ENCODE peak calls at places on chromosomes 5 and 9, in seven cellular contexts. W is tibial nerve, G is fibroblast of lung, H is tibial artery, L is PC-9, U is psoas muscle, Q is OCI-LY7. C is an unnamed sample. For H3K36me3, the result is how much of the 10 kb centered on the place peaks cover.

GRCh38 chr9:69755205-69755604 is 4.6 kb downstream of the PTAR1 start:
- DNase-seq in W (no peak), H (no peak), Q (no peak), L (no peak), G (no peak), U (no peak), C (no peak)

GRCh38 chr5:9316733-9317132 is 229.1 kb downstream of the SEMA5A start:
- DNase-seq in H (no peak), W (no peak), L (no peak), G (no peak), U (no peak), Q (no peak), C (no peak)

GRCh38 chr9:86767373-86767772 is 179.9 kb downstream of the GAS1 start:
- DNase-seq in Q (no peak), L (no peak), H (no peak), U (no peak), W (no peak), G (peak), C (no peak)

GRCh38 chr9:92669527-92669889 is 423 bp downstream of the IPPK start:
- DNase-seq in U (no peak), L (peak), Q (no peak), H (peak), W (no peak), G (peak), C (peak)

GRCh38 chr5:161507591-161507990 is 38.9 kb downstream of the GABRB2 start:
- DNase-seq in U (no peak), Q (no peak), H (no peak), W (no peak), G (peak), L (no peak), C (no peak)

GRCh38 chr5:24854350-24854749 is 209.6 kb upstream of the CDH10 start:
- DNase-seq in H (no peak), L (no peak), Q (no peak), G (no peak), W (no peak), U (no peak), C (no peak)

GRCh38 chr5:34854459-34855174 is 15.7 kb downstream of the TTC23L start:
- DNase-seq in L (no peak), U (no peak), H (no peak), Q (peak), G (peak), W (no peak), C (no peak)

GRCh38 chr9:61671276-61671973 is 481.6 kb downstream of the SPATA31A7 start:
- DNase-seq in L (no peak), U (no peak), Q (no peak), W (no peak), H (no peak), G (no peak), C (no peak)

GRCh38 chr5:36359267-36359666 is 57.6 kb upstream of the RANBP3L start:
- DNase-seq in Q (no peak), W (peak), U (peak), G (peak), H (peak), L (no peak), C (no peak)

GRCh38 chr5:146909496-146910068 is 31.0 kb upstream of the PPP2R2B start:
- DNase-seq in Q (no peak), W (no peak), L (no peak), U (no peak), G (no peak), H (no peak), C (no peak)

GRCh38 chr5:54390539-54391031 is 64.9 kb upstream of the HSPB3 start:
- DNase-seq in G (no peak), L (no peak), U (no peak), H (no peak), Q (no peak), W (no peak), C (no peak)

GRCh38 chr5:34842554-34842953 is 3.6 kb downstream of the TTC23L start:
- DNase-seq in L (no peak), H (no peak), Q (no peak), U (no peak), W (no peak), G (no peak), C (no peak)

DNA sequence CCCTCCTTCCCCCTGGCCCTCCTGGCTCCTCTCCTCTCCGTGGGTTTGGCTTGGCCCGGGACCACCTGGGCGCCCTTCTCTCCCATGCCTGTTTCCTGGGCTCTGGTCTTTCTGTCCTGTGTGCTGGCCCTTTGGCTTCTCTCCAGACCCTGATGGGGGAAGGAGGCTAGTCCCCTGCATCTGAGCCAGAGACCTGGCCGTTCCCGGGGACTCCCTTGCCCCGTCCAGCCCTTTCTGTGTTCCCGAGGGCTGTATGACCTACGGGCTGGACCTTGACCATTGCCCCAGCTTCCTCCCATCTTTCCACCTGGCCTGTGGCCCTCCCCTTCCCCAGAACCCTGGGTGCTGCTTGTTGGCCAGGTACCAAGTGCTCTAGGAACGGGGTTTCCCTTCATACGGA is 8.4 kb downstream of the NELFB start:
- DNase-seq in G (no peak), L (no peak), U (no peak), H (no peak), Q (no peak), W (no peak), C (no peak)
- H3K36me3 ChIP-seq in G (under half), L (under half), U (half or more), H (half or more), Q (half or more), W (half or more), C (under half)

DNA sequence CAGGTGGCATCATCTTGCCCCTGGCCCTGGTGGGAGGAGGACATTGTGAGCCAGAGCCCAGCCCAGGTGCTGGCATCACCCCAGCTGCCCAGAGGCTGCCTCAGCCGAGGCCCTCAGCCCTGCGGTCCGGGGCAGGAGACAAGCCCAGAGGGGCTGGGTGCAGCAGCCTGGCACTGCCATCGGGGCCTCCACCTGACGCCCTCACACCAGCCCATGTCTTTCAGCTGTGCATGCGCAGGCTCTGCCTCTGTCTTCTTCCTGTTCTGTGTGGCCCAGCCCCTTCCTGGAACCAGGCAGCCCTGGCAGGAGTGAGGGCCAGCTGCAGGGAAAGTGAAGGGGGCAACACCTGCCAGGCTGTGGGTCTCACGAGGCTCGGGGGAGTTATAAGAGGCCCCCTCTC is 4.8 kb upstream of the CEL start:
- DNase-seq in U (no peak), W (no peak), Q (no peak), H (no peak), L (no peak), G (no peak), C (no peak)
- H3K36me3 ChIP-seq in U (half or more), W (half or more), Q (half or more), H (half or more), L (under half), G (under half), C (under half)

GRCh38 chr9:130884542-130885421 is 11.8 kb downstream of the QRFP start:
- DNase-seq in U (peak), Q (no peak), H (no peak), W (no peak), G (no peak), L (no peak), C (no peak)

GRCh38 chr9:130881516-130881915 is 15.1 kb downstream of the QRFP start:
- DNase-seq in W (no peak), Q (no peak), G (no peak), L (no peak), U (no peak), H (no peak), C (no peak)

GRCh38 chr9:130884111-130884531 is 12.5 kb downstream of the QRFP start:
- DNase-seq in G (no peak), Q (no peak), H (no peak), W (no peak), L (no peak), U (peak), C (no peak)

GRCh38 chr9:130882696-130883225 is 13.9 kb downstream of the QRFP start:
- DNase-seq in Q (no peak), U (peak), W (no peak), H (no peak), L (no peak), G (no peak), C (no peak)

DNA sequence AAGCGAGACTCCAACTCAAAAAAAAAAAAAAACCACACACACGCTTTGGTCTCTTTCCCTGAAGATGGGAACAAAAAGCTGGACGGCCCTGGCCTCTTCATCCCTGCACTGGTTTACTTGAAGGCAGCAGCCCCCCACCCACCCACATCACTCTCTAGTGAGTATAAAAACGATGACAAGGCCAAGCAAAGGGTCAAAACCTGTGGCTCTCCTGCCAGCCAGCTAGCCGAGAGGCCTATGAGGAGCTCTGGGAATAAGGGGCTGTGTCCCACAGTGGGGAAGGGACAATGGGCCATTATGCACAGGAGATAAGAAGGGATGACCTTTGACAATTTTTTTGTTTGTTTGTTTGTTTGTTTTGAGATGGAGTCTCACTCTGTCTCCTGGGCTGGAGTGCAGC is 13.1 kb downstream of the QRFP start:
- DNase-seq in H (no peak), G (no peak), L (no peak), W (no peak), Q (no peak), U (peak), C (no peak)
- H3K36me3 ChIP-seq in H (half or more), G (under half), L (under half), W (half or more), Q (under half), U (half or more), C (under half)

GRCh38 chr9:88169700-88170099 is 31.4 kb upstream of the SPATA31C2 start:
- DNase-seq in L (no peak), H (no peak), Q (no peak), W (no peak), G (no peak), U (no peak), C (no peak)

GRCh38 chr9:88161144-88161543 is 22.9 kb upstream of the SPATA31C2 start:
- DNase-seq in G (no peak), Q (no peak), H (no peak), U (no peak), W (no peak), L (no peak), C (no peak)

GRCh38 chr9:88168564-88168963 is 30.3 kb upstream of the SPATA31C2 start:
- DNase-seq in U (no peak), H (no peak), G (no peak), Q (no peak), W (no peak), L (no peak), C (no peak)

GRCh38 chr9:88164870-88165269 is 26.6 kb upstream of the SPATA31C2 start:
- DNase-seq in W (no peak), G (no peak), H (no peak), Q (no peak), U (no peak), L (no peak), C (no peak)
- H3K36me3 ChIP-seq in W (under half), G (under half), H (under half), Q (under half), U (under half), L (under half), C (under half)

GRCh38 chr9:133054194-133054890 is 7.4 kb upstream of the CEL start:
- DNase-seq in U (peak), W (no peak), G (no peak), L (no peak), Q (no peak), H (no peak), C (no peak)
- H3K36me3 ChIP-seq in U (half or more), W (half or more), G (under half), L (under half), Q (half or more), H (half or more), C (under half)

GRCh38 chr9:133369419-133369818 is 6.4 kb downstream of the SURF4 start:
- DNase-seq in H (no peak), U (no peak), Q (no peak), W (no peak), L (no peak), G (no peak), C (no peak)
- H3K36me3 ChIP-seq in H (under half), U (half or more), Q (half or more), W (half or more), L (under half), G (half or more), C (under half)

GRCh38 chr5:143313298-143313852 is 90.1 kb downstream of the NR3C1 start:
- DNase-seq in G (no peak), W (no peak), Q (no peak), H (no peak), L (no peak), U (no peak), C (no peak)
- H3K36me3 ChIP-seq in G (under half), W (under half), Q (half or more), H (under half), L (under half), U (under half), C (under half)

GRCh38 chr5:151105561-151105960 is 24.7 kb upstream of the TNIP1 start:
- DNase-seq in G (no peak), W (no peak), H (no peak), Q (no peak), L (no peak), U (no peak), C (no peak)
- H3K36me3 ChIP-seq in G (under half), W (half or more), H (half or more), Q (under half), L (under half), U (half or more), C (under half)

DNA sequence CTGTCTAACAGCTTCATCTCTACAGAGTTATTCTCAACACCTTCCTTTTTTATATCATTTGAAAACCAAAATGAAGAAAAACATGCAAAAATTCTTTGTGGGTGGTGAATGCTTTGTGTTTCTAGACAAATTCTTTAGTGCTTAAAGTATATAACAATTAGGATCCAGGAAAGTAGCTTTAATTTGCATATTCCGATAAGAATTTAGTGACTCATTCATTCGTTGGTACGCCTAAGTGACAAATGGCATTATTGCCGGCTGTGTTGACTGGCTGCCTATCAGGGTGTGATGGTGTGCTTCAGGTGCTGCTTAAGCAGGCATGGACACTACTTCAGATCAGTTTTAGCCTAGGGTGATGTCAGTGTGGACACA is 35.2 kb downstream of the LMNB1 start:
- DNase-seq in Q (no peak), L (no peak), U (no peak), W (no peak), H (no peak), G (peak), C (no peak)
- H3K36me3 ChIP-seq in Q (half or more), L (under half), U (under half), W (under half), H (under half), G (under half), C (under half)